ENCODE peak calls at places on chromosome 18, in nine cellular contexts. H, Q, T, S, N, A, F, U and B are unnamed samples.

GRCh38 chr18:13108330-13108729 is 110.2 kb upstream of the LDLRAD4 start:
- DNase-seq in H (no peak), Q (no peak), T (no peak), S (no peak), N (no peak), A (no peak), F (no peak), U (no peak), B (no peak)

GRCh38 chr18:46335551-46336059 is 231.4 kb downstream of the HAUS1 start:
- DNase-seq in H (no peak), Q (no peak), T (no peak), S (peak), N (no peak), A (no peak), F (no peak), U (no peak), B (no peak)

GRCh38 chr18:8176554-8176953 is 432.7 kb upstream of the RAB12 start:
- DNase-seq in H (no peak), Q (peak), T (no peak), S (peak), N (no peak), A (no peak), F (no peak), U (no peak), B (no peak)

GRCh38 chr18:24862225-24862893 is 401.9 kb downstream of the HRH4 start:
- DNase-seq in H (no peak), Q (no peak), T (no peak), S (no peak), N (no peak), A (no peak), F (no peak), U (no peak), B (no peak)

GRCh38 chr18:56910967-56911366 is 235.9 kb upstream of the BOD1L2 start:
- DNase-seq in H (no peak), Q (no peak), T (no peak), S (no peak), N (no peak), A (no peak), F (no peak), U (no peak), B (no peak)

GRCh38 chr18:73739098-73739497 is 408.5 kb downstream of the FBXO15 start:
- DNase-seq in H (no peak), Q (no peak), T (no peak), S (no peak), N (no peak), A (no peak), F (no peak), U (no peak), B (no peak)

GRCh38 chr18:66792466-66792865 is 188.6 kb upstream of the CDH19 start:
- DNase-seq in H (no peak), Q (no peak), T (no peak), S (no peak), N (no peak), A (no peak), F (no peak), U (no peak), B (no peak)

GRCh38 chr18:63079114-63079513 is 240.5 kb downstream of the BCL2 start:
- DNase-seq in H (no peak), Q (no peak), T (peak), S (no peak), N (no peak), A (no peak), F (no peak), U (no peak), B (no peak)

GRCh38 chr18:6382968-6383367 is 31.7 kb downstream of the L3MBTL4 start:
- DNase-seq in H (no peak), Q (no peak), T (no peak), S (no peak), N (no peak), A (no peak), F (no peak), U (peak), B (no peak)

GRCh38 chr18:54742654-54743053 is 85.6 kb upstream of the RAB27B start:
- DNase-seq in H (no peak), Q (no peak), T (peak), S (no peak), N (no peak), A (no peak), F (peak), U (no peak), B (no peak)

GRCh38 chr18:22830511-22830910 is 102.6 kb upstream of the RBBP8 start:
- DNase-seq in H (no peak), Q (no peak), T (no peak), S (no peak), N (no peak), A (no peak), F (no peak), U (no peak), B (no peak)

GRCh38 chr18:3742541-3742940 is 292.6 kb downstream of the TGIF1 start:
- DNase-seq in H (no peak), Q (no peak), T (no peak), S (no peak), N (no peak), A (no peak), F (no peak), U (no peak), B (no peak)

GRCh38 chr18:9055185-9055584 is 47.3 kb upstream of the NDUFV2 start:
- DNase-seq in H (no peak), Q (no peak), T (no peak), S (peak), N (no peak), A (no peak), F (peak), U (no peak), B (no peak)

GRCh38 chr18:54119524-54120019 is 104.9 kb downstream of the MBD2 start:
- DNase-seq in H (no peak), Q (peak), T (peak), S (peak), N (no peak), A (no peak), F (peak), U (no peak), B (no peak)

GRCh38 chr18:10488022-10488421 is 33.6 kb downstream of the APCDD1 start:
- DNase-seq in H (no peak), Q (no peak), T (no peak), S (no peak), N (no peak), A (no peak), F (no peak), U (no peak), B (no peak)

GRCh38 chr18:59902180-59902992 is 2.6 kb downstream of the PMAIP1 start:
- DNase-seq in H (peak), Q (no peak), T (no peak), S (no peak), N (no peak), A (no peak), F (peak), U (no peak), B (no peak)

GRCh38 chr18:55300469-55301195 is 287.4 kb downstream of the TCF4 start:
- DNase-seq in H (no peak), Q (no peak), T (no peak), S (peak), N (no peak), A (no peak), F (peak), U (no peak), B (no peak)

GRCh38 chr18:76380791-76381405 is 114.1 kb downstream of the ZNF516 start:
- DNase-seq in H (no peak), Q (no peak), T (no peak), S (no peak), N (no peak), A (peak), F (peak), U (no peak), B (no peak)

GRCh38 chr18:41324934-41325333 is 630.1 kb upstream of the PIK3C3 start:
- DNase-seq in H (no peak), Q (no peak), T (no peak), S (no peak), N (no peak), A (no peak), F (no peak), U (no peak), B (no peak)

GRCh38 chr18:4453712-4454547 is 1.2 kb downstream of the DLGAP1 start:
- DNase-seq in H (no peak), Q (no peak), T (no peak), S (no peak), N (peak), A (peak), F (no peak), U (no peak), B (no peak)

GRCh38 chr18:23884712-23885375 is 129.7 kb upstream of the TTC39C start:
- DNase-seq in H (no peak), Q (peak), T (peak), S (no peak), N (no peak), A (no peak), F (no peak), U (peak), B (no peak)

GRCh38 chr18:68387246-68387645 is 327.7 kb downstream of the TMX3 start:
- DNase-seq in H (no peak), Q (no peak), T (no peak), S (no peak), N (no peak), A (no peak), F (peak), U (no peak), B (no peak)

GRCh38 chr18:8797206-8797605 is 91.8 kb downstream of the MTCL1 start:
- DNase-seq in H (no peak), Q (peak), T (peak), S (no peak), N (no peak), A (no peak), F (no peak), U (no peak), B (no peak)

GRCh38 chr18:40877096-40877495 is 1077.9 kb upstream of the PIK3C3 start:
- DNase-seq in H (no peak), Q (no peak), T (no peak), S (no peak), N (no peak), A (no peak), F (peak), U (no peak), B (no peak)

GRCh38 chr18:36302676-36303075 is 5.2 kb downstream of the FHOD3 start:
- DNase-seq in H (no peak), Q (no peak), T (no peak), S (no peak), N (no peak), A (no peak), F (peak), U (no peak), B (no peak)

GRCh38 chr18:56000041-56000440 is 412.0 kb upstream of the TCF4 start:
- DNase-seq in H (no peak), Q (no peak), T (no peak), S (no peak), N (no peak), A (no peak), F (peak), U (no peak), B (no peak)

GRCh38 chr18:58209326-58209725 is 165.3 kb downstream of the NEDD4L start:
- DNase-seq in H (no peak), Q (no peak), T (no peak), S (no peak), N (no peak), A (no peak), F (no peak), U (no peak), B (no peak)

GRCh38 chr18:75076286-75076685 is 132.7 kb downstream of the PTGR3 start:
- DNase-seq in H (no peak), Q (no peak), T (no peak), S (no peak), N (no peak), A (no peak), F (no peak), U (no peak), B (no peak)

GRCh38 chr18:47118986-47119385 is 31.3 kb downstream of the HDHD2 start:
- DNase-seq in H (no peak), Q (no peak), T (no peak), S (no peak), N (no peak), A (no peak), F (peak), U (no peak), B (no peak)

GRCh38 chr18:28176674-28176932 is 327 bp downstream of the CDH2 start:
- DNase-seq in H (no peak), Q (no peak), T (no peak), S (no peak), N (no peak), A (no peak), F (no peak), U (no peak), B (no peak)

GRCh38 chr18:77679869-77680268 is 430.2 kb downstream of the GALR1 start:
- DNase-seq in H (no peak), Q (no peak), T (no peak), S (no peak), N (no peak), A (no peak), F (no peak), U (no peak), B (no peak)

GRCh38 chr18:12518832-12519534 is 111.3 kb downstream of the PRELID3A start:
- DNase-seq in H (no peak), Q (no peak), T (no peak), S (no peak), N (no peak), A (no peak), F (no peak), U (no peak), B (no peak)

GRCh38 chr18:53426656-53427055 is 797.8 kb downstream of the MBD2 start:
- DNase-seq in H (no peak), Q (no peak), T (no peak), S (no peak), N (no peak), A (no peak), F (no peak), U (no peak), B (no peak)

GRCh38 chr18:8224576-8224975 is 384.7 kb upstream of the RAB12 start:
- DNase-seq in H (no peak), Q (no peak), T (no peak), S (no peak), N (no peak), A (no peak), F (no peak), U (no peak), B (no peak)

GRCh38 chr18:31274915-31275314 is 43.0 kb upstream of the DSG1 start:
- DNase-seq in H (no peak), Q (peak), T (peak), S (no peak), N (no peak), A (no peak), F (no peak), U (peak), B (no peak)

GRCh38 chr18:11304900-11305299 is 155.5 kb upstream of the PIEZO2 start:
- DNase-seq in H (no peak), Q (no peak), T (no peak), S (no peak), N (no peak), A (no peak), F (no peak), U (no peak), B (no peak)

GRCh38 chr18:43587538-43588153 is 310.4 kb upstream of the SYT4 start:
- DNase-seq in H (no peak), Q (peak), T (peak), S (peak), N (no peak), A (no peak), F (peak), U (no peak), B (no peak)

GRCh38 chr18:55509631-55510372 is 78.2 kb downstream of the TCF4 start:
- DNase-seq in H (no peak), Q (no peak), T (no peak), S (no peak), N (no peak), A (no peak), F (peak), U (no peak), B (no peak)

GRCh38 chr18:50548160-50548559 is 11.7 kb upstream of the MAPK4 start:
- DNase-seq in H (no peak), Q (no peak), T (no peak), S (no peak), N (no peak), A (no peak), F (no peak), U (no peak), B (no peak)